ENCODE peak calls at places on chromosomes 13 and 19, in four cellular contexts. B is astrocyte of the cerebellum, T is HT1080, J is mesenteric fat pad. R is an unnamed sample.

GRCh38 chr19:39150235-39150634 is 24.6 kb downstream of the PAK4 start:
- DNase-seq in J (no peak), T (no peak), B (no peak), R (no peak)

GRCh38 chr13:35231426-35231825 is 245.1 kb downstream of the MAB21L1 start:
- DNase-seq in B (no peak), T (no peak), J (no peak), R (no peak)

GRCh38 chr19:8935460-8935859 is 74.7 kb downstream of the MUC16 start:
- DNase-seq in T (no peak), J (peak; percentile 30), B (no peak), R (no peak)

GRCh38 chr13:98123176-98123575 is 19.7 kb upstream of the FARP1 start:
- DNase-seq in J (no peak), T (no peak), B (no peak), R (no peak)

GRCh38 chr19:38727868-38728660 is 16.2 kb downstream of the CAPN12 start:
- DNase-seq in T (no peak), J (no peak), B (no peak), R (peak; percentile 63)

GRCh38 chr13:100454876-100455275 is 133.7 kb downstream of the GGACT start:
- DNase-seq in J (no peak), B (peak; percentile 50), T (peak; percentile 85), R (no peak)

GRCh38 chr13:94345374-94346195 is 133.9 kb downstream of the DCT start:
- DNase-seq in B (no peak), T (peak; percentile 48), J (no peak), R (no peak)

GRCh38 chr13:35190241-35190640 is 248.2 kb downstream of the NBEA start:
- DNase-seq in J (no peak), B (no peak), T (no peak), R (no peak)

GRCh38 chr19:5343848-5344247 is 3.2 kb upstream of the PTPRS start:
- DNase-seq in T (no peak), J (no peak), B (no peak), R (no peak)

GRCh38 chr19:8609210-8610040 is 1.1 kb downstream of the ADAMTS10 start:
- DNase-seq in J (no peak), T (no peak), B (peak; percentile 32), R (peak; percentile 30)

R was measured in mucosa of gallbladder.